ENCODE peak calls at places on chromosomes 4 and X, in nine cellular contexts. O, Q, F, C, L, U, B, H and X are unnamed samples. For H3K4me1, the result is how much of the 10 kb centered on the place peaks cover.

GRCh38 chr4:182418054-182418734 is 175.0 kb downstream of the TENM3 start:
- DNase-seq in B (no peak), H (no peak), L (no peak), Q (no peak), F (no peak), C (no peak), U (no peak), O (no peak), X (no peak)

GRCh38 chrX:120797201-120797938 is 78.3 kb downstream of the CT47B1 start:
- DNase-seq in B (no peak), F (no peak), H (no peak), U (no peak), O (no peak), L (no peak), Q (no peak), C (no peak), X (no peak)

GRCh38 chrX:147875866-147876596 is 35.7 kb upstream of the FMR1 start:
- DNase-seq in C (no peak), F (peak), L (no peak), B (no peak), U (no peak), Q (no peak), H (no peak), O (no peak), X (no peak)

GRCh38 chr4:127783026-127783769 is 1.1 kb downstream of the HSPA4L start:
- DNase-seq in Q (peak), F (peak), U (peak), L (peak), B (peak), C (no peak), O (peak), H (peak), X (peak)

GRCh38 chr4:84578540-84579409 is 4.2 kb upstream of the CDS1 start:
- DNase-seq in L (peak), Q (no peak), H (no peak), F (peak), C (no peak), U (no peak), O (peak), B (no peak), X (no peak)

GRCh38 chr4:87521757-87522374 is 7.3 kb downstream of the SPARCL1 start:
- DNase-seq in U (no peak), F (no peak), O (peak), Q (no peak), C (no peak), H (no peak), L (no peak), B (no peak), X (no peak)

GRCh38 chr4:159352609-159353008 is 249.7 kb downstream of the RAPGEF2 start:
- DNase-seq in F (no peak), H (no peak), U (no peak), Q (no peak), L (no peak), O (no peak), C (no peak), B (no peak), X (no peak)

GRCh38 chr4:123452585-123452984 is 56.0 kb downstream of the SPRY1 start:
- DNase-seq in F (no peak), Q (peak), L (peak), C (no peak), B (peak), H (no peak), O (peak), U (peak), X (peak)

GRCh38 chr4:142126890-142127497 is 490.6 kb downstream of the IL15 start:
- DNase-seq in B (no peak), F (peak), U (peak), L (peak), Q (no peak), C (peak), O (peak), H (no peak), X (peak)

GRCh38 chr4:36255575-36255974 is 11.3 kb upstream of the ARAP2 start:
- DNase-seq in Q (no peak), H (no peak), L (no peak), U (no peak), F (no peak), O (no peak), C (no peak), B (no peak), X (no peak)

GRCh38 chrX:134315893-134316292 is 78.9 kb downstream of the CCDC160 start:
- DNase-seq in F (no peak), H (no peak), L (no peak), U (no peak), O (peak), B (no peak), Q (no peak), C (no peak), X (no peak)

GRCh38 chrX:102517331-102517730 is 792 bp upstream of the TMSB15A start:
- DNase-seq in H (no peak), O (peak), Q (no peak), U (no peak), F (no peak), B (no peak), C (no peak), L (no peak), X (no peak)

GRCh38 chr4:53861856-53862610 is 202.4 kb downstream of the CHIC2 start:
- DNase-seq in Q (no peak), O (peak), F (no peak), B (no peak), H (no peak), U (peak), C (no peak), L (no peak), X (peak)

GRCh38 chrX:19715711-19716638 is 171.4 kb downstream of the SH3KBP1 start:
- DNase-seq in L (no peak), H (no peak), F (no peak), U (no peak), B (no peak), Q (no peak), C (no peak), O (no peak), X (no peak)

GRCh38 chr4:150769235-150769634 is 187.3 kb downstream of the MAB21L2 start:
- DNase-seq in L (no peak), C (no peak), U (no peak), H (no peak), F (no peak), B (no peak), O (peak), Q (no peak), X (no peak)

GRCh38 chr4:31422006-31422405 is 701.8 kb downstream of the PCDH7 start:
- DNase-seq in Q (no peak), C (no peak), F (no peak), O (no peak), U (no peak), B (no peak), H (no peak), L (no peak), X (no peak)

GRCh38 chr4:52659722-52660261 is 691 bp upstream of the USP46 start:
- DNase-seq in B (peak), F (peak), U (peak), L (peak), Q (peak), O (peak), C (no peak), H (peak), X (peak)

GRCh38 chr4:129950217-129950616 is 854.3 kb downstream of the C4orf33 start:
- DNase-seq in O (no peak), C (no peak), Q (no peak), F (no peak), H (no peak), U (no peak), L (no peak), B (no peak), X (no peak)

GRCh38 chrX:13055486-13055885 is 11.1 kb upstream of the FAM9C start:
- DNase-seq in F (no peak), B (no peak), H (no peak), U (no peak), C (no peak), Q (no peak), L (no peak), O (no peak), X (no peak)

GRCh38 chr4:100590308-100590707 is 72.5 kb upstream of the EMCN start:
- DNase-seq in U (no peak), H (no peak), B (no peak), L (no peak), C (no peak), Q (no peak), F (no peak), O (no peak), X (no peak)

GRCh38 chr4:40264995-40265909 is 68.4 kb downstream of the RHOH start:
- DNase-seq in O (no peak), B (no peak), C (no peak), U (no peak), H (no peak), Q (no peak), F (peak), L (no peak), X (peak)

GRCh38 chr4:64682946-64683345 is 273.7 kb upstream of the TECRL start:
- DNase-seq in Q (no peak), B (no peak), U (no peak), O (peak), F (no peak), H (no peak), C (no peak), L (no peak), X (no peak)

GRCh38 chrX:149145845-149146285 is 359.2 kb downstream of the IDS start:
- DNase-seq in U (no peak), L (no peak), F (no peak), O (no peak), B (no peak), C (no peak), H (no peak), Q (no peak), X (no peak)

GRCh38 chrX:96453139-96453538 is 231.5 kb upstream of the DIAPH2 start:
- DNase-seq in F (no peak), L (no peak), O (no peak), H (no peak), B (no peak), Q (no peak), U (no peak), C (no peak), X (no peak)

GRCh38 chr4:77385124-77385969 is 220.3 kb upstream of the CXCL13 start:
- DNase-seq in L (peak), Q (peak), U (peak), O (peak), F (peak), C (peak), H (peak), B (no peak), X (peak)

DNA sequence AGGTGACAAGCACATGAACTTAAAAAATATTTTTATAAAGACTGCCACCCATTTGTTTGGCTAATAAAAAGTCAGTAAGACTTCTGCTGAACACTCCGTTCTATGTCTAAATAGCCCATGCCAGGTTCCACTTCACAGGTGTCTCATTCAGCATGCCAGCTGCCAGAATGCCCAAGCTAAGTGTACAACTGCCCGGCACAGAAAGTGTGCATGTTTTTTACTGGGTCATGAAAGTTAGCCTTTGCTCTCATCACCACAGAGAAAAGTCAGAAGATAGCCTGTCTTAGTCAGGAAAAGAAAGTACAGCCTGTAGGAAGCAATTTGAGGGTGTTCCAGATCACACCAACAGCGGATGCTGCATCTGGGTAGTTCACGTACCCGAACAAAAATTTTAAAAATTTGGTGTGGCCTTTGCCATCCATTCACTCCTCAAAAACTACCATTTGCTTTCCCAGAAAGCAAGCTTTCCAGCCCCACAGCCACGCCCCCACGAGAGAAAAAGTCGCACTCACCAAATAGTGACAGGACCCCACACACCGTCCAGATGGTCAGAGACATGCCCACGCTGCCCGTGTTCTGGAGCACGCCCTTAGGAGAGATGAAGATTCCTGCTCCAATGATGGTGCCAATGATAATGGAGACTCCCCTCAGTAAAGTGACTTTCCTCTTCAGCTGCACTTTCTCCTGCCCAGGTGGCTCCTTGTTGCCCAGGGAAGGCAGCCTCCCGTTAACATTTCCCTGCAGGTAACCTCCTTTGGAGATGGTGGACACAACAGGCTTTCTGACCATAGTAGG is 671 bp downstream of the SLC7A11 start:
- DNase-seq in F (no peak), O (peak), Q (no peak), B (no peak), C (no peak), L (no peak), H (peak), U (no peak), X (peak)
- H3K4me3 ChIP-seq in F (peak), O (peak), Q (no peak), B (peak), C (peak), L (peak), H (peak), U (no peak), X (no peak)

DNA sequence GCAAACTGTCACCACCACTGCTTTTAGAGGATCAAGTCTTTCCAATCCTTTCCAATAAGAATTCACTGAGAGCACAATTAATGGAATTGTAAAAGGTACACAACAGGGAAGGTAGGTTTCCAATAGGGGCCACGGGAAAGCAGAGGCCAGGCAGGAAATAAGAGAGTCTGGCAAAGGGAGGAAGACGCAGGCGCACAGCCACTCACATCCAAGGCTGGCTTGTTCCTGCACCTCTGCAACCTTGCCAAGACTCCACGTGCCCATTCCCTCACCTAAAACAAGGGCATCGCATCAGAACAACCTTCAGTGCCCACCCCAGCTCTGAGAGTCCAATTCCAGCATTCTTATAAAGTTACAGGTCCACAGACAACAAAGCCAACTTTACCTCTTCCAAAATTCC is 81.2 kb downstream of the AFAP1 start:
- DNase-seq in L (no peak), F (no peak), O (no peak), Q (no peak), U (peak), H (no peak), B (no peak), C (no peak), X (no peak)
- H3K27ac ChIP-seq in L (no peak), F (no peak), O (peak), Q (no peak), U (no peak), H (no peak), B (no peak), C (no peak), X (no peak)

GRCh38 chr4:153576443-153576774 is 107.7 kb upstream of the TLR2 start:
- DNase-seq in H (no peak), B (no peak), F (no peak), L (no peak), U (no peak), Q (no peak), C (no peak), O (no peak), X (no peak)

GRCh38 chr4:153577053-153577452 is 107.0 kb upstream of the TLR2 start:
- DNase-seq in L (no peak), O (no peak), H (no peak), C (no peak), B (no peak), U (no peak), F (no peak), Q (no peak), X (no peak)

GRCh38 chr4:153573221-153573620 is 107.1 kb downstream of the TMEM131L start:
- DNase-seq in C (no peak), F (no peak), U (peak), H (no peak), L (no peak), B (no peak), O (no peak), Q (no peak), X (peak)

GRCh38 chr4:153572609-153573008 is 106.4 kb downstream of the TMEM131L start:
- DNase-seq in C (no peak), H (no peak), O (no peak), Q (no peak), B (no peak), F (no peak), L (no peak), U (no peak), X (no peak)

DNA sequence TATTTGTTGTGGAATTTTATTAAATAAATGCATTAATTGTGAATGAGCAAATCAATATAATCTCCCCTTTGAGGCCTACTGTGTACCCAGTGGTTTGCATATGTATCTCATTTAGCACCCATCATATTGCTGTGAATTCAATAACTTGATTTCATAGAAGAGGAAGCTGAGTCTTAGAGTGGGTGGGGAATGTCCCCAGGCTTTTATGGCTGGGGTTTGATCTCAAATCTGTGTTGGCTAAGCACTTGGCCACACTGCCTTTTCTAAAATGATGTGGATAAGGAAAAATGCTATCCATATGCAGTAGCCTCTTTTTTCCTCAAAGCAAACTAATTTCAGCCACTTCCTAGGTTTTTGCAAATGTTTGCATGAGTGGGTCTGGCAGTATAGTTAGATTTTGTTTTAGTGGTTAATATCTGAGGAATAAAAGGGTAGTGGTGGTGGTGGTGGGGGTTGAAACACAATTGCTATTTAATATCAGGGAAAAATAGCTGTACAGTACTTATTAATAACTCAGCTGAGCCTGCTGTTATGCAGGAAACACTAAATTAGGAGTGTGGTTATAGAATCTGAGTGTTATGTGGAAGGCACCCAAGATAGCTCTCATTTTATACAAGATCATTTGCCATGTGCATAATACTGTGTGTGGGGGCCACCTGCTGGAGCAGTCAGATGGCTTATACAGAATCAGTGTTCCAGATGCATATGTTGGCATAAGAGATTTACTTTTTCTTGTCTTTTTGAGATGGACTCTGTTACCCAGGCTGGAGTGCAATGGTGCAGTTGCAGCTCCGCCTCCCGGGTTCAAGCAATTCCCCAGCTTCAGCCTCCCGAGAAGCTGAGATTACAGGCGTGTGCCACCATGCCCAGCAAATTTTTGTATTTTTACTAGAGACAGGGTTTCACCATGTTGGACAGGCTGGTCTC is 108.0 kb downstream of the TMEM131L start:
- DNase-seq in Q (peak), U (peak), F (peak), B (peak), O (peak), C (no peak), L (peak), H (no peak), X (peak)
- H3K4me1 ChIP-seq in Q (under half), U (under half), F (under half), B (under half), O (under half), C (under half), L (under half), H (under half), X (under half)

GRCh38 chr4:102503301-102503746 is 2.2 kb downstream of the NFKB1 start:
- DNase-seq in B (no peak), F (no peak), O (peak), Q (no peak), H (no peak), U (no peak), C (no peak), L (no peak), X (no peak)

GRCh38 chr4:102504941-102505340 is 3.8 kb downstream of the NFKB1 start:
- DNase-seq in C (no peak), Q (no peak), U (no peak), H (no peak), O (no peak), L (no peak), F (no peak), B (no peak), X (no peak)

GRCh38 chr4:102505708-102506107 is 4.5 kb downstream of the NFKB1 start:
- DNase-seq in B (no peak), Q (no peak), H (no peak), C (no peak), F (no peak), O (no peak), U (no peak), L (no peak), X (no peak)

GRCh38 chr4:102503831-102504786 is 3.0 kb downstream of the NFKB1 start:
- DNase-seq in U (no peak), B (no peak), L (no peak), O (peak), H (no peak), Q (no peak), C (no peak), F (no peak), X (no peak)

DNA sequence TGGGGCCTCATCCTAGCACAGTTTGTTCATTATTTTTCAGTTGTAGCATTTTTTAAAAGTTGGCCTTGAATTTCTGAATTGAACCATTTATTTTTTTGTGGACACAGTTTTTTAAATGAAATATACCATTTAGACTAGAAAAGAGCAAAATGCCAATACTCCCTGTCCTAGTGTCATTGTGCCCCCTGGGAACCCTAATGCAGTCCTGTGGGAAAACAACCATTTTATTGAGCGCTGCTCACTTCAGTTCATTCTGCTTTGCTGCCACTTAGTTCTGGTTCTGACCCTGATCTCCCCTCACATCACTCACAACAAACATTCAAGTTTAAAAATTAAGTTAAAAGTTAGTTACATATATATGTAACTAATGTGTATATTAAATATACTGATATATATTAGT is 5.4 kb downstream of the NFKB1 start:
- DNase-seq in L (no peak), C (no peak), H (no peak), Q (no peak), F (no peak), B (no peak), O (no peak), U (no peak), X (no peak)
- H3K4me3 ChIP-seq in L (no peak), C (no peak), H (no peak), Q (no peak), F (no peak), B (no peak), O (no peak), U (no peak), X (no peak)

GRCh38 chr4:164023214-164023613 is 528.7 kb downstream of the TMA16 start:
- DNase-seq in Q (no peak), F (no peak), C (no peak), U (no peak), H (no peak), L (no peak), B (no peak), O (no peak), X (no peak)

GRCh38 chr4:164021947-164022346 is 527.5 kb downstream of the TMA16 start:
- DNase-seq in U (no peak), O (no peak), Q (no peak), B (no peak), C (no peak), F (no peak), H (no peak), L (no peak), X (no peak)

DNA sequence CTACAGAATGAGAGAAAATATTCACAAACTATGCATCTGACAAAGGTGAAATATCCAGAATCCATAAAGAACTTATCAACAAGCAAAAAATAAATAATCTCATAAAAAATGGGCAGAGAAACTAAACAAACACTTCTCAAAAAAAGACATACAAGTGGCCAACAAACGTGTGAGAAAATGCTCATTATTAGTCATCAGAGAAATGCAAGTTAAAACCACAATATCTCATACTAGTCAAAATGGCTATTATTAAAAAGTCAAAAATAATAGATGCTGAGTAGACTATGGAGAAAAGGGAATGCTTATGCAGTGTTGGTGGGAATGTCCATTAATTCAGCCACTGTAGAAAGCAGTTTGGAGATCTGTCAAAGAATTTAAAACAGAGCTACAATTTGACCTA is 533.3 kb downstream of the TMA16 start:
- DNase-seq in O (no peak), Q (no peak), C (no peak), B (no peak), F (no peak), H (no peak), U (no peak), L (no peak), X (no peak)
- H3K27ac ChIP-seq in O (no peak), Q (no peak), C (no peak), B (no peak), F (no peak), H (no peak), U (no peak), L (no peak), X (no peak)